ENCODE peak calls at places on chromosomes 6 and 20, in six cellular contexts. V is fibroblast of mammary gland; O is cardiac muscle cell; H is astrocyte of the spinal cord; A is OCI-LY7; L is CD4-positive, alpha-beta memory T cell. D is an unnamed sample.

GRCh38 chr6:44430322-44430721 is 42.8 kb downstream of the CDC5L start:
- DNase-seq in V (no peak), O (peak), H (peak), A (no peak), L (no peak), D (peak)

GRCh38 chr6:161684721-161685120 is 410.9 kb upstream of the AGPAT4 start:
- DNase-seq in V (no peak), O (no peak), H (no peak), A (no peak), L (no peak), D (peak)

GRCh38 chr6:30091577-30092381 is 16.2 kb upstream of the RNF39 start:
- DNase-seq in V (peak), O (peak), H (peak), A (no peak), L (no peak), D (peak)

GRCh38 chr6:1838604-1839003 is 228.9 kb downstream of the FOXC1 start:
- DNase-seq in V (peak), O (no peak), H (peak), A (no peak), L (no peak), D (peak)

GRCh38 chr6:87155920-87156600 is 695 bp downstream of the ZNF292 start:
- DNase-seq in V (peak), O (peak), H (peak), A (peak), L (no peak), D (peak)

GRCh38 chr20:38043512-38044300 is 10.2 kb downstream of the RPRD1B start:
- DNase-seq in V (peak), O (peak), H (peak), A (no peak), L (no peak), D (peak)

GRCh38 chr6:43877463-43878126 is 107.6 kb downstream of the VEGFA start:
- DNase-seq in V (no peak), O (no peak), H (no peak), A (no peak), L (no peak), D (no peak)

GRCh38 chr20:49631074-49631716 is 63.3 kb upstream of the PTGIS start:
- DNase-seq in V (peak), O (no peak), H (no peak), A (peak), L (no peak), D (peak)

GRCh38 chr6:78251930-78252329 is 599.1 kb downstream of the MEI4 start:
- DNase-seq in V (no peak), O (no peak), H (no peak), A (no peak), L (no peak), D (no peak)

GRCh38 chr6:14924126-14925024 is 321.5 kb upstream of the JARID2 start:
- DNase-seq in V (no peak), O (no peak), H (no peak), A (no peak), L (no peak), D (no peak)

GRCh38 chr6:110232456-110232855 is 52.2 kb downstream of the CDC40 start:
- DNase-seq in V (peak), O (peak), H (no peak), A (no peak), L (no peak), D (peak)

GRCh38 chr20:43691928-43692524 is 25.1 kb downstream of the MYBL2 start:
- DNase-seq in V (peak), O (peak), H (peak), A (peak), L (peak), D (peak)

GRCh38 chr20:43694763-43695162 is 27.8 kb downstream of the MYBL2 start:
- DNase-seq in V (no peak), O (no peak), H (no peak), A (no peak), L (no peak), D (no peak)

GRCh38 chr20:43690943-43691598 is 24.2 kb downstream of the MYBL2 start:
- DNase-seq in V (no peak), O (peak), H (no peak), A (no peak), L (no peak), D (no peak)

GRCh38 chr20:43699941-43700565 is 26.7 kb downstream of the GTSF1L start:
- DNase-seq in V (no peak), O (no peak), H (no peak), A (no peak), L (no peak), D (no peak)

DNA sequence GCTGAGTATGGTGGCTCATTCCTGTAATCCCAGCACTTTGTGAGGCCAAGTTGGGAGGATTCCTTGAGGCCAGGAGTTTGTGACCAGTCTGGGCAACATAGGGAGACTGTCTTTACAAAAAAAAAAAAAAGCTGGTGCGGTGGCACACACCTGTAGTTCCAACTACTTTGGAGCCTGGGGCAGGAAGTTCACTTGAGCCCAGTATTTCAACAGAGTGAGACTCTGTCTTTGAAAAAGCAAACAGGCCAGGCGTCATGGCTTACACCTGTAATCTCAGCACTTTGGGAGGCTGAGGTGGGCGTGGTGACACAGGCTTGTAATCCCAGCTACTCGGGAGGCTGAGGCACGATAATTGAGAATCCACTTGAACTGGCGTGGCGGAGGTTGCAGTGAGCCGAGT is 28.7 kb downstream of the MYBL2 start:
- DNase-seq in V (no peak), O (no peak), H (no peak), A (no peak), L (no peak), D (no peak)
- H3K4me3 ChIP-seq in V (no peak), O (no peak), H (no peak), A (no peak), L (no peak), D (no peak)

DNA sequence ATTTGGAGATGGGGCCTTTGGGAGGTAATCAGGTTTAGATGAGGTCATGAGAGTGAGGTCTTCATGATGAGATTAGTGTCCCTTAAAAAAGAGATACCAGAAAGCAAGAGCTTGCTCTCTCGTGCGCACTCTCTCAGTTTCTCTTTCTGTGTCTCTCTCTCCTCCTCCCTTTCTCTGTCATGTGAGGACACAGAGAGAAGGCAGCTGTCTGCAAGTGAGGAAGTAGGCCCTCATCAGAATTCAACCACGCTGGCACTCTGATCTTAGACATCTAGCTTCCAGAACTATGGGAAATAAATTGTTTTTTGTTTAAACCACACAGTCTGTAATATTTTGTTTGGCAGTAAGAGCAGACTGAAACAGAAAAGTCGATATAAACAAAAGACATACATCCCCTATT is 180.5 kb downstream of the IBTK start:
- DNase-seq in V (no peak), O (peak), H (no peak), A (no peak), L (no peak), D (no peak)
- H3K4me3 ChIP-seq in V (no peak), O (no peak), H (no peak), A (no peak), L (no peak), D (no peak)

GRCh38 chr6:108004861-108005260 is 46.9 kb upstream of the SEC63 start:
- DNase-seq in V (no peak), O (no peak), H (no peak), A (no peak), L (no peak), D (no peak)

GRCh38 chr6:107999341-107999740 is 41.3 kb upstream of the SEC63 start:
- DNase-seq in V (no peak), O (no peak), H (no peak), A (no peak), L (no peak), D (no peak)

GRCh38 chr6:108005961-108006360 is 48.0 kb upstream of the SEC63 start:
- DNase-seq in V (no peak), O (no peak), H (no peak), A (no peak), L (no peak), D (no peak)

GRCh38 chr6:108001696-108002231 is 43.8 kb upstream of the SEC63 start:
- DNase-seq in V (no peak), O (no peak), H (no peak), A (no peak), L (no peak), D (no peak)

DNA sequence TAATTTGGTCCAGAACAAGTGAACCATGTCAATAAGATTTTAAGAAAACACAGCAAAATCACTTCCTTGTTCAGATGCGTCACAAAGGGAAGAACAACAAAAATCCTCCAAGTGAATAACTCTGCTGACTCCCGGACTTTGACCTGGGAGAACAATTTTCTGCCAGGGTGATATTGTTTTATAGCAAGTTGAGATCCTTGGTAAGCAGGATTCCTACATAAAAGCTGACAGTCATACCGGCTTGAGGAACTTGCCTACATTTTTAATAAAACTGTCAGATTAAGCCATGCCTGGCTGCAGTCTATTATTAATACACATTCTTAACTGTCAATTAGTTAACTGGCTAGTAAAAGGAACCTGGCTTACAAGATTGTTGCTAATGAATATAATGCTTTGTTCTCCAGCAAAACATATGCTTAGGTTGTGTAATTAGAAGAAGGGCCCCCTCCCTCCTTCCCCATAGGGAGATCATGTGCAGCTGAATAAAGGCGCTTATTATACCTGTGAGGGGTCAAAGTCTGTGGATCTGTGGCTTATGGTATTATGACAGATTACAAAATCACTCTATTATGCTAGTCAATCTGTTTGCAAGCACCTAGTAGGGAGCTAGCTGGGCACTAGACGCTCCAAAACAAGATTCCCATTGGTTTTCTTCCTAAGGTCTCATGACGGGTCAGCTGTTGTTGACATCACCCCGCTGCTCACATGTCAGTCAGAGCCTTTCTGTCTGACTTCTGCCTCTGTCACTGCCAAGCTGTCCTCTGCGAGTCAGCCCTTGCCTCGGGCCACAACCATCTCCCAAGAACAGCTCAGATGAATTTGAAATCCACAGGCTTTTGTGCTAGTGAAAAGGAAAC is 44.6 kb upstream of the SEC63 start:
- DNase-seq in V (peak), O (no peak), H (no peak), A (no peak), L (no peak), D (no peak)
- H3K4me3 ChIP-seq in V (no peak), O (no peak), H (no peak), A (no peak), L (no peak), D (no peak)

DNA sequence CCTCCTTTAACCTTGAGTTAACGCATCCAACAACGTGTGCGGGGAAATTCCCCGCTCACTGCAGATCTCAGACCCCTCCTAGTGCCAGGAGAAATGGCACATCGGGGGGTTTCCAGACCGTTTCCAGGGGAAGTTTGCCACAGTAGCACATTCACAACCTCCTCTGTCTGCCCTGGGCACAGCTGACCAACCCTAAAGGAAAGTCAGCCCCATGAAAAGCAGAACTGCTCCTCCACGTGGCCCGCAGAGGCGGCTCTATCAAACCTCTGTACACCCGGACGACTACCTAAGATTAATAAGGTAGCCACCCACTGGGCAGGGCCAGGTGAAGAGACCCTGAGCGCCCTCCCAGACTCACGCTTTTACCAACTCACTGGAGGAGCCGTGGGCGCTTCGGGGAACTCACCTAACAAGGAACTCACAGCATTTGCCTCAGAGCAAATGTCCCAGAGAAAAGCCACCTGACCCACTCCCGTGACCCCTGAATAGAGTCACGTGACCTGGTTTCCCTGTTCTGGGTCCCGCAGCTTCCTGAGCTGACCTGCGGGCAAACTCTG is 93.1 kb downstream of the PRND start:
- DNase-seq in V (no peak), O (no peak), H (no peak), A (peak), L (peak), D (no peak)
- H3K4me3 ChIP-seq in V (no peak), O (no peak), H (no peak), A (peak), L (peak), D (no peak)

DNA sequence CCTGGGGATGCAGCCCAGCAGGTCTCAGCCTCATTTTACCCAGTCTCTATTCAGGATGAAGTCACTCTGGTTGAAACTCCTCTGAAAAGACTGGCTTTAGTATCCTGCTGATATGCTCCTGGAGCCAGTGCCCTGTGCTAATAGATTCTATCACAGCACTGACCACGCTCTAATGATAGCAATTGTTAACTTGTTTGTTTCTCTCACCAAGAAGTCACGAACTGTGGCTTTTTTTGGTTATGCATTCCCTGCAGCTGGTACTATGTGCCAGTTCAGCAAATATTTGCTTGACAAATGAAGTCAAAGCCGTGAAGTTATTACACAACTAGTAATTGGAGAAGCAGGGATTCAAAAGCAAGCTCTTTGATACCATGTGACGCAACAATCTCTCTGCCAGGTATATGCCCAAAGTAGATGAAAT is 754.6 kb downstream of the KIF16B start:
- DNase-seq in V (no peak), O (no peak), H (no peak), A (no peak), L (no peak), D (no peak)
- H3K4me3 ChIP-seq in V (no peak), O (no peak), H (no peak), A (no peak), L (no peak), D (no peak)

DNA sequence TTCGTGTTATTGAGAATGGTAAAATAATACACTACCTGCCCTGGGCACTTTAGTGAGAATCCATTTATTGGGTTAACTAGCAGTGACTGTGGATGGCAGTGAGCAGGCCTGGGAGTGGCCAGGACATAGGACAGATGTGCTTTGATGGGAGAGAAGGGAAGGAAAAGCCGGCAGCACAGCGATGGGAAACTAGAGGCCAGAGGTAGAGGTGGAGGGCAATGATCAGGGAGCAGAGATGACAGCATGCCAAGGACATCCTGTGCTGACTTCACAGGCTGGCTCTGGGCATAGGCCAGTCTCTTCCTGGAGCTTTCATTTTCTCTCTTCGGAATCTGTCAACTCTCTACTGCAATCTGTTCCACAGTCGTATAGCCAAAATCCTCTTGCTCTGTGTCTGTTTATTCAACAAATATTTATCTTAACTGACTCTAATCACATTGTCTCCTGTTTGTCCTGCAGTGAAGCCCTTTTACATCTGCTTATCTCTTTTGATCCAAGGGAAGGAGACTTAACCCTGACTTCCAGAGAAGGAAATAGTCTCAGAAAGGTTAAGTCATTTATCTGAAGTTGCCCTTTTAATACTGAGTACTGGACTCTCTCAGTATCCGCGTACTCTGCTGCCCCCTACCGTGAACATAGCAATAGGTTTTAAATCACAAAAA is 18.4 kb upstream of the MMP24 start:
- DNase-seq in V (peak), O (peak), H (peak), A (peak), L (peak), D (peak)
- H3K4me3 ChIP-seq in V (no peak), O (no peak), H (no peak), A (no peak), L (no peak), D (peak)

DNA sequence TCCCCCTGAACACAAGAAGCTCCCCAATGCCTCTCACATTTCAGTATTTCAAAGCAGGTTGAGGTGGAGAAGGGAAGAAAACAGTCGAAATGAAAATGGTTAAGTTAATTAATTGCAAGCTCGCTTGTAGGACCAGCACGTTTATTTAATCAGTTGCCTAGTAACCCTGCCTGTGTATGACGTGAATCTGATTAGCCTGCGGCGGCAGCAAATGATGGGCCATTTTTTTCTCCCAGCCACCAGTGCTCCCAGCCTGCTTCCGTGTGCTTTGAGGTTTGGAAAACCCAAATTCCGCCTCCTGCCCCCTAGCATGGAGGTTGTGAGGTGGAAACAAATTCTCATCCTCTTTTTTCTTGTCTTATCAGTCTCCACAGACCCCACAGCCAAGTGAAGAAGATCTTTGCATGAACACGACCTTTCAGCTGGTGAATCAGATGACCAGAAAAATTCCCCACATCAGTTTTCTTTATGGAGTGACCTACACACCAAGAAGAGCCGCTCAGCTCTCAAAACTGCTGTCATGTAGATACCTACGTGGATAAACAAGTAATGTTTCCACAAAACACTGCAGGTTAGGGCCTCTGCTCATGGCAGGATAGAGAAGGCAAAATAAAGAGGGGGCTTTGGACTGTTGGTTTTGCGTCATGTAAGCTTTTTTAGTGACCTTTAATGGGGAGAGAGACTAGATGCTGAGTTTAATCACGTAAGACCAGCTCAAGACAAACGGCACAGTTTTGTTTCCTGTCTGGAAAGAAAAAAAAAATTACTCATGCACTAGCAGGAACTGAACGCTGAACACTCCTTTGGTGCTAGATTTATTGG is 572.9 kb upstream of the NOX3 start:
- DNase-seq in V (no peak), O (no peak), H (no peak), A (peak), L (peak), D (no peak)
- H3K4me3 ChIP-seq in V (no peak), O (no peak), H (no peak), A (no peak), L (no peak), D (no peak)

GRCh38 chr20:57392512-57393271 is 1.5 kb downstream of the RBM38 start:
- DNase-seq in V (no peak), O (no peak), H (no peak), A (peak), L (peak), D (no peak)

GRCh38 chr20:57392130-57392445 is 892 bp downstream of the RBM38 start:
- DNase-seq in V (no peak), O (no peak), H (no peak), A (no peak), L (no peak), D (no peak)

GRCh38 chr20:57394087-57395082 is 3.2 kb downstream of the RBM38 start:
- DNase-seq in V (no peak), O (no peak), H (no peak), A (no peak), L (no peak), D (no peak)

GRCh38 chr20:57395111-57395959 is 4.1 kb downstream of the RBM38 start:
- DNase-seq in V (peak), O (peak), H (peak), A (no peak), L (no peak), D (peak)

GRCh38 chr20:57393321-57394086 is 2.3 kb downstream of the RBM38 start:
- DNase-seq in V (no peak), O (no peak), H (no peak), A (peak), L (no peak), D (no peak)
- H3K4me3 ChIP-seq in V (no peak), O (peak), H (no peak), A (peak), L (peak), D (no peak)

D was measured in fibroblast of the aortic adventitia.